ENCODE peak calls at places on chromosomes 13 and 19, in four cellular contexts. W, P, C and M are unnamed samples.

GRCh38 chr13:26540319-26540718 is 17.2 kb upstream of the WASF3 start:
- DNase-seq in P (no peak), W (no peak), C (no peak), M (no peak)

GRCh38 chr19:1181606-1182005 is 7.5 kb upstream of the SBNO2 start:
- DNase-seq in P (peak; percentile 88), C (peak; percentile 61), W (no peak), M (peak; percentile 57)

GRCh38 chr19:50432658-50433057 is at the start of gene MYBPC2:
- DNase-seq in W (no peak), C (no peak), P (no peak), M (no peak)

GRCh38 chr19:8899356-8899755 is 67.2 kb downstream of the MBD3L1 start:
- DNase-seq in C (no peak), W (no peak), P (no peak), M (no peak)

GRCh38 chr13:36418022-36418805 is 14.1 kb upstream of the CCNA1 start:
- DNase-seq in W (no peak), P (no peak), C (no peak), M (no peak)

GRCh38 chr19:5030136-5030820 is 61.4 kb downstream of the KDM4B start:
- DNase-seq in W (no peak), P (no peak), C (no peak), M (no peak)

GRCh38 chr19:2221250-2221831 is 14.8 kb downstream of the PLEKHJ1 start:
- DNase-seq in P (no peak), W (no peak), C (no peak), M (no peak)

GRCh38 chr13:94764576-94765321 is 52.4 kb upstream of the SOX21 start:
- DNase-seq in P (no peak), C (no peak), W (no peak), M (no peak)

GRCh38 chr13:25463496-25463895 is 91.7 kb downstream of the ATP8A2 start:
- DNase-seq in W (no peak), C (no peak), P (no peak), M (no peak)

GRCh38 chr13:37886879-37887278 is 17.3 kb upstream of the TRPC4 start:
- DNase-seq in P (no peak), W (no peak), C (no peak), M (no peak)

GRCh38 chr19:22708983-22709382 is 74.9 kb downstream of the ZNF492 start:
- DNase-seq in C (no peak), P (no peak), W (no peak), M (no peak)

GRCh38 chr13:73169971-73170370 is 111.2 kb downstream of the KLF5 start:
- DNase-seq in P (no peak), C (no peak), W (no peak), M (no peak)

GRCh38 chr13:73000027-73000674 is 58.7 kb upstream of the KLF5 start:
- DNase-seq in P (no peak), W (no peak), C (no peak), M (no peak)

GRCh38 chr19:6501740-6502648 is at the start of gene TUBB4A:
- DNase-seq in P (no peak), C (peak; percentile 46), W (peak; percentile 28), M (no peak)

GRCh38 chr13:21435710-21436151 is 23.4 kb downstream of the ZDHHC20 start:
- DNase-seq in C (no peak), W (peak; percentile 79), P (peak; percentile 70), M (peak; percentile 55)

GRCh38 chr19:19159534-19159933 is 10.5 kb downstream of the MEF2B start:
- DNase-seq in C (no peak), P (no peak), W (no peak), M (no peak)

GRCh38 chr13:96090240-96091101 is 564 bp downstream of the HS6ST3 start:
- DNase-seq in C (no peak), W (no peak), P (no peak), M (peak; percentile 19)

GRCh38 chr13:97521726-97522125 is 87.8 kb downstream of the RAP2A start:
- DNase-seq in C (no peak), P (no peak), W (no peak), M (no peak)

GRCh38 chr13:110425444-110425780 is 118.3 kb downstream of the COL4A2 start:
- DNase-seq in W (no peak), C (no peak), P (no peak), M (no peak)

GRCh38 chr13:48233886-48234488 is 981 bp downstream of the ITM2B start:
- DNase-seq in W (no peak), P (no peak), C (no peak), M (no peak)

GRCh38 chr19:45162464-45163143 is 1.8 kb upstream of the NKPD1 start:
- DNase-seq in W (no peak), C (no peak), P (no peak), M (peak; percentile 52)

GRCh38 chr19:18893573-18894253 is 2.2 kb downstream of the CERS1 start:
- DNase-seq in W (no peak), C (no peak), P (no peak), M (no peak)

GRCh38 chr13:80873589-80873988 is 532.7 kb upstream of the SPRY2 start:
- DNase-seq in P (no peak), W (no peak), C (no peak), M (no peak)

GRCh38 chr19:10419200-10419645 is 1.1 kb upstream of the PDE4A start:
- DNase-seq in P (no peak), C (no peak), W (no peak), M (no peak)

GRCh38 chr13:50400930-50401553 is 385.8 kb downstream of the KCNRG start:
- DNase-seq in C (no peak), P (no peak), W (no peak), M (no peak)

GRCh38 chr19:13118424-13119193 is 545 bp downstream of the NACC1 start:
- DNase-seq in C (peak; percentile 65), W (peak; percentile 55), P (peak; percentile 81), M (peak; percentile 74)

GRCh38 chr19:13115936-13116281 is 631 bp downstream of the TRMT1 start:
- DNase-seq in W (no peak), C (no peak), P (peak; percentile 46), M (peak; percentile 46)

GRCh38 chr19:13117772-13118423 is at the start of gene NACC1:
- DNase-seq in P (peak; percentile 93), C (peak; percentile 92), W (peak; percentile 93), M (peak; percentile 92)

GRCh38 chr19:13116282-13117175 is at the start of gene TRMT1:
- DNase-seq in W (peak; percentile 95), C (peak; percentile 93), P (peak; percentile 96), M (peak; percentile 95)

DNA sequence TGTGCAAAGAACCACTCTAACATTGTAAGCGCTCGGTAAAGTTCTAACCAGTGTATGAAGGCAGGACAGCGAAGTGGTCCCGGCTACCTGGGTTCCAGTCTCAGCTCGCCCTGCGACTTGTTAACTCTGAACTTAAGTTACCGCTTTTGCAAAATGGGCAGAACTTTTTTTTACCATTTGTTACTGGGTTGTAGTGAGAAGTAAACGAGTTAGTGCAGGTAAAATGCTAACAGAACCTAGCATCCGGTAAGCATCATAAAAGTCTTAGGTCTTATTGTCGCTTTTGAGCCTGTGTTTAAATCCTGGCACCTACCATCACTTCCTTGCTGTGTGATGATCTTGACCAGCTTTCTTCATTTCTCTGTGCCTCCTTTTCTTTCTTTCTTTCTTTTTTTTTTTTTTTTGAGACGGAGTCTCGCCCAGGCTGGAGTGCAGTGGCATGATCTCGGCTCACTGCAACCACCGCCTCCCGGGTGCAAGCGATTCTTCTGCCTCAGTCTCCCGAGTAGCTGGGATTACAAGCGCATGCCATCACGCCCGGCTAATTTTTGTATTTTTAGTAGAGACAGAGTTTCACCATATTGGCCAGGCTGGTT is 734 bp upstream of the TRMT1 start:
- DNase-seq in C (no peak), W (no peak), P (peak; percentile 41), M (no peak)
- H3K4me1 ChIP-seq in C (peaks cover 13% of the 10 kb centered on the region), W (peaks cover 39% of the 10 kb centered on the region), P (peaks cover 39% of the 10 kb centered on the region), M (peaks cover 16% of the 10 kb centered on the region)

DNA sequence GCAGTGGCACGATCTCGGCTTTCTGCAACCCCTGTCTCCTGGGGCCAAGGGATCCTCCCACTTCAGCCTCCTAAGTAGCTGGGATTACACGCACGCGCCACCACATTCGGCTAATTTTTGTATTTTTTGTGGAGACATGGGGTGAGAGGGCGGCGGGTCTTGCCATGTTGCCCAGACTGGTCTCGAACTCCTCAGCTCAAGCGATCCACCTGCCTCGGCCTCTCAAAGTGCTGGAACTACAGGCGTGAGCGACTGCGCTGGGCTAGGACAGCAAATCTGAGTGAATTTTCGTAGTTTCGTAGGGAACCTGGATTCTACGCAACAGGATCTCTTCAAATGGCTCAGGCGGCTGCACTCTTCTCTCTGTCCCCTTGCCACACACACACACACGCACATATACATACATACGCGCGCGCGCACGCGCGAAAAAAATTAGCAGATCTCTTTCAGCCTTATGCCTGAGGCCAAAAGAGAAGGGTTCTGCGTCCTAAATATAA is 402 bp downstream of the PINLYP start:
- DNase-seq in W (no peak), C (no peak), P (peak; percentile 49), M (no peak)
- H3K4me3 ChIP-seq in W (peak overlapping the region; percentile 91), C (peak overlapping the region; percentile 87), P (peak overlapping the region; percentile 74), M (peak overlapping the region; percentile 69)

GRCh38 chr19:35140207-35140897 is 1.7 kb downstream of the FXYD1 start:
- DNase-seq in P (no peak), C (no peak), W (no peak), M (no peak)
- H3K4me1 ChIP-seq in P (peaks cover 31% of the 10 kb centered on the region), C (peaks cover 14% of the 10 kb centered on the region), W (peaks cover 61% of the 10 kb centered on the region), M (peaks cover 23% of the 10 kb centered on the region)

DNA sequence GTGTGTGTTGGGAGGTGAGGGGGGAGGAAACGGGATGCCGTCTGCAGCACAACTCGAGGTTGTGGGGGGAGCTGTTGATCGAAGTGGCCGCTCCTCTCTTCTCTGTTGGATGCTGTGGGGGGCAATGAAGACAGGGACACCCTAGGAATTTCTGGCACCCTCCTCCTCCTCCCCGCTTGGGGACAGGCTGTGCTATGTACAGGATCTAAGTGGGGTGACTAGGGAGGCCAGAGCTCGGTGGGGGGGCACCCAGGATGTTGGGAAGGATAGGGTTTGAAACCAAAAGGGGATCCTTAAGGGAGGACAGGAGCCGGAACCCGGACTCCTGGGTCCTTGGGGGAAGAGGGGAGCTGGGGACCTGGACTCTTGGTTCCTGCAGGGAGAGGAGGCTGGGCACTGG is 2.0 kb downstream of the GRIN2D start:
- DNase-seq in C (no peak), P (no peak), W (no peak), M (no peak)
- H3K4me3 ChIP-seq in C (no peak overlapping the region), P (no peak overlapping the region), W (no peak overlapping the region), M (no peak overlapping the region)